ENCODE peak calls at places on chromosomes 6 and 20, in five cellular contexts. F is GM23248; G is brain microvascular endothelial cell; P is CD8-positive, alpha-beta T cell; C is fibroblast of mammary gland. H is an unnamed sample.

GRCh38 chr6:17820055-17820454 is 113.3 kb upstream of the NUP153 start:
- DNase-seq in F (no peak), G (no peak), P (no peak), C (peak; percentile 10), H (no peak)

GRCh38 chr6:160391419-160392116 is 43.4 kb downstream of the SLC22A3 start:
- DNase-seq in F (peak; percentile 44), G (peak; percentile 79), P (no peak), C (peak; percentile 90), H (no peak)

GRCh38 chr6:127821431-127821830 is 79.4 kb downstream of the THEMIS start:
- DNase-seq in F (no peak), G (no peak), P (no peak), C (no peak), H (no peak)

GRCh38 chr6:43271103-43271815 is 26.8 kb upstream of the SLC22A7 start:
- DNase-seq in F (no peak), G (no peak), P (no peak), C (no peak), H (no peak)

GRCh38 chr20:4104045-4104444 is 88.7 kb upstream of the RNF24 start:
- DNase-seq in F (no peak), G (no peak), P (no peak), C (no peak), H (no peak)

GRCh38 chr20:16984481-16984880 is 236.3 kb downstream of the OTOR start:
- DNase-seq in F (no peak), G (no peak), P (no peak), C (no peak), H (no peak)

GRCh38 chr6:52598123-52598823 is 21.4 kb upstream of the TRAM2 start:
- DNase-seq in F (peak; percentile 93), G (peak; percentile 85), P (no peak), C (peak; percentile 86), H (peak; percentile 84)

GRCh38 chr20:43988867-43989266 is 74.2 kb downstream of the TOX2 start:
- DNase-seq in F (peak; percentile 61), G (peak; percentile 13), P (no peak), C (peak; percentile 62), H (no peak)

GRCh38 chr6:116165596-116165995 is 39.7 kb upstream of the COL10A1 start:
- DNase-seq in F (no peak), G (no peak), P (no peak), C (no peak), H (no peak)

GRCh38 chr20:33490023-33490933 is at the start of gene CBFA2T2:
- DNase-seq in F (peak; percentile 87), G (peak; percentile 37), P (no peak), C (peak; percentile 44), H (peak; percentile 90)

GRCh38 chr6:75230484-75231325 is 12.9 kb downstream of the COX7A2 start:
- DNase-seq in F (peak; percentile 81), G (peak; percentile 37), P (no peak), C (peak; percentile 65), H (no peak)

GRCh38 chr20:34705383-34706021 is 1.4 kb downstream of the TP53INP2 start:
- DNase-seq in F (peak; percentile 78), G (peak; percentile 20), P (no peak), C (peak; percentile 45), H (no peak)

GRCh38 chr6:53103993-53104675 is 38.9 kb downstream of the FBXO9 start:
- DNase-seq in F (peak; percentile 26), G (no peak), P (no peak), C (peak; percentile 14), H (no peak)

GRCh38 chr6:152552616-152553209 is 84.4 kb downstream of the SYNE1 start:
- DNase-seq in F (peak; percentile 76), G (peak; percentile 65), P (no peak), C (peak; percentile 77), H (peak; percentile 64)

GRCh38 chr20:34033903-34034302 is 40.2 kb downstream of the RALY start:
- DNase-seq in F (no peak), G (no peak), P (no peak), C (no peak), H (no peak)

GRCh38 chr20:44495257-44495656 is 19.6 kb downstream of the TTPAL start:
- DNase-seq in F (peak; percentile 84), G (peak; percentile 52), P (no peak), C (peak; percentile 94), H (no peak)

GRCh38 chr20:35135867-35136586 is 11.1 kb downstream of the EDEM2 start:
- DNase-seq in F (peak; percentile 95), G (no peak), P (no peak), C (peak; percentile 90), H (no peak)

GRCh38 chr20:21521596-21522478 is 8.0 kb upstream of the NKX2-2 start:
- DNase-seq in F (no peak), G (no peak), P (no peak), C (no peak), H (no peak)
- H3K4me3 ChIP-seq in F (no peak overlapping the region), G (no peak overlapping the region), P (no peak overlapping the region), C (no peak overlapping the region), H (no peak overlapping the region)

GRCh38 chr6:142822383-142822782 is 122.6 kb downstream of the HIVEP2 start:
- DNase-seq in F (no peak), G (no peak), P (no peak), C (no peak), H (no peak)

GRCh38 chr6:142820336-142821016 is 124.5 kb downstream of the HIVEP2 start:
- DNase-seq in F (no peak), G (no peak), P (no peak), C (no peak), H (no peak)

GRCh38 chr6:142821860-142822259 is 123.1 kb downstream of the HIVEP2 start:
- DNase-seq in F (no peak), G (no peak), P (no peak), C (peak; percentile 33), H (no peak)

GRCh38 chr6:142821164-142821716 is 123.7 kb downstream of the HIVEP2 start:
- DNase-seq in F (no peak), G (no peak), P (no peak), C (no peak), H (no peak)

GRCh38 chr6:142819603-142820335 is 125.2 kb downstream of the HIVEP2 start:
- DNase-seq in F (peak; percentile 27), G (no peak), P (no peak), C (peak; percentile 45), H (no peak)
- H3K4me3 ChIP-seq in F (peak overlapping the region; percentile 33), G (peak overlapping the region; percentile 29), P (peak overlapping the region; percentile 31), C (peak overlapping the region; percentile 9), H (peak overlapping the region; percentile 29)

DNA sequence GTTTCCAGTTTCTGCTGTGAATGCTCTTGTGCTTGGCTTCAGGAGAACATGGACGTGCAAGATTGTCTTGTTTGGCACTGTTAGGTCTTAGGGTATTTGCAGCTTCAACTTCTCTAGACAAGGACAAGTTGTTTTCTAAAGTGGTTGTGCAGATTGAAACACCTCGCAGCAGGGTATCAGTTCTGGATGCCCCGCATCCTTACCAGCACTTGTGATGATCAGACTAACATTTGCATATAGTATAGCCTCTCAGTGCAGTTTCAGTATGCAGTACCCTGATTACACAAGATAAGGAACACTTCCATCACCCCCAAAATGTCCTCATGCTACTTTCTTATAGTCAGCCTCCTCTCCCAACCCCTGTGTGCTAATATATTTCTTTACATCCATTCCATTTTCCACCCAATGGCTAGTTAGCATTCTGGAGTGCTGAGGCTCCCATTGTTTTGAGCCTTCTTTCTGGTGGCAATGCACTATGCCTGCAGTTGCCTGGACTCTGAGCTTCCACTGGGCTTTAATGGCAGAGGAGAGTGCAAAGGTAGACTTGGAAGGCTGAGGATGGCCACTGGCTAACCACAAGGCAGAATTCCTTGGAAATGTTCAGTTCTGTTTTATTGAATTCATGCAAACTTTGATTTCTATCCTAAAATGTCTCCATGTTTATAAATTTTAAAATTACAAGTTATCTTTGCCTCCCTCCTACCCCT is 35.4 kb downstream of the KIF3B start:
- DNase-seq in F (no peak), G (no peak), P (no peak), C (no peak), H (no peak)
- H3K4me3 ChIP-seq in F (no peak overlapping the region), G (no peak overlapping the region), P (no peak overlapping the region), C (no peak overlapping the region), H (no peak overlapping the region)

GRCh38 chr20:50931048-50931305 is 260 bp downstream of the ADNP start:
- DNase-seq in F (no peak), G (no peak), P (no peak), C (no peak), H (no peak)
- H3K4me3 ChIP-seq in F (peak overlapping the region; percentile 69), G (peak overlapping the region; percentile 67), P (peak overlapping the region; percentile 99), C (peak overlapping the region; percentile 61), H (peak overlapping the region; percentile 74)

DNA sequence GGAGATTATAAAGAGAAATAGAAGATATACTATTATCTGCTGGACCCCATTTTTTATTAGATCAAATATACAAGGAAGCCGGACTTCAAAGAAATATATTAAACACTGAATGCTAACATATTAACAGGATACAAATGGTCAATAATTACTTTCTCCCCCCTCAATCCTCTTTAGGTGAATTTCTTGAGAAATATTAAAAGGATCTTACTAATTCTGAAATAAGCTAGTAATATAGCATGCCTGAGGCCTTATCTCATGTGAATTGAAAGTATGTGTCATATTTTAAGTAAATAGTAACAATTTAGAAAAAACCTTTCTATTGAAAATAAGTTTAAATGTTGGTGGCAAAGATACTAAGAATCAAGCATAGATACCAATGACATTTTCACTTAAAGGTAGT is 954.7 kb upstream of the MAN1A1 start:
- DNase-seq in F (no peak), G (no peak), P (no peak), C (no peak), H (no peak)
- H3K4me3 ChIP-seq in F (no peak overlapping the region), G (no peak overlapping the region), P (no peak overlapping the region), C (no peak overlapping the region), H (no peak overlapping the region)

H was measured in aorta.